ENCODE peak calls at places on chromosomes 3 and 15, in eight cellular contexts. L is stomach, D is GM12891, Q is A549, B is tibial nerve, C is HCT116, Z is spleen, K is uterus. J is an unnamed sample.

GRCh38 chr15:91268510-91268909 is 168.5 kb downstream of the SV2B start:
- DNase-seq in B (no peak), D (no peak), C (peak; percentile 44), Z (no peak), Q (peak; percentile 49), K (no peak), L (no peak), J (no peak)

GRCh38 chr3:20539666-20540460 is 353.9 kb upstream of the SGO1 start:
- DNase-seq in K (no peak), Z (no peak), Q (no peak), C (no peak), B (no peak), D (no peak), L (no peak), J (no peak)

GRCh38 chr3:114582929-114583328 is 289.1 kb downstream of the TIGIT start:
- DNase-seq in Q (no peak), K (no peak), C (no peak), L (no peak), D (no peak), Z (no peak), B (no peak), J (no peak)

GRCh38 chr3:152241142-152242067 is 27.3 kb upstream of the MBNL1 start:
- DNase-seq in Q (no peak), L (no peak), K (no peak), B (no peak), Z (no peak), D (no peak), C (no peak), J (no peak)

GRCh38 chr3:72445827-72446405 is 402.3 kb downstream of the SHQ1 start:
- DNase-seq in B (no peak), C (no peak), Q (no peak), K (no peak), D (no peak), Z (no peak), L (no peak), J (peak; percentile 3)

GRCh38 chr15:27867861-27868260 is 231.3 kb downstream of the OCA2 start:
- DNase-seq in Q (no peak), C (no peak), L (no peak), B (no peak), D (no peak), K (no peak), Z (no peak), J (no peak)

GRCh38 chr3:62723636-62724217 is 151.5 kb downstream of the CADPS start:
- DNase-seq in L (no peak), Z (no peak), B (no peak), D (no peak), C (no peak), K (no peak), Q (no peak), J (no peak)

GRCh38 chr3:185397676-185398075 is 34.7 kb downstream of the MAP3K13 start:
- DNase-seq in Q (no peak), C (no peak), L (no peak), K (no peak), Z (no peak), B (no peak), D (no peak), J (no peak)

GRCh38 chr3:173745952-173746682 is 348.6 kb downstream of the NLGN1 start:
- DNase-seq in L (no peak), C (no peak), Q (no peak), B (no peak), Z (no peak), K (no peak), D (no peak), J (peak; percentile 56)

DNA sequence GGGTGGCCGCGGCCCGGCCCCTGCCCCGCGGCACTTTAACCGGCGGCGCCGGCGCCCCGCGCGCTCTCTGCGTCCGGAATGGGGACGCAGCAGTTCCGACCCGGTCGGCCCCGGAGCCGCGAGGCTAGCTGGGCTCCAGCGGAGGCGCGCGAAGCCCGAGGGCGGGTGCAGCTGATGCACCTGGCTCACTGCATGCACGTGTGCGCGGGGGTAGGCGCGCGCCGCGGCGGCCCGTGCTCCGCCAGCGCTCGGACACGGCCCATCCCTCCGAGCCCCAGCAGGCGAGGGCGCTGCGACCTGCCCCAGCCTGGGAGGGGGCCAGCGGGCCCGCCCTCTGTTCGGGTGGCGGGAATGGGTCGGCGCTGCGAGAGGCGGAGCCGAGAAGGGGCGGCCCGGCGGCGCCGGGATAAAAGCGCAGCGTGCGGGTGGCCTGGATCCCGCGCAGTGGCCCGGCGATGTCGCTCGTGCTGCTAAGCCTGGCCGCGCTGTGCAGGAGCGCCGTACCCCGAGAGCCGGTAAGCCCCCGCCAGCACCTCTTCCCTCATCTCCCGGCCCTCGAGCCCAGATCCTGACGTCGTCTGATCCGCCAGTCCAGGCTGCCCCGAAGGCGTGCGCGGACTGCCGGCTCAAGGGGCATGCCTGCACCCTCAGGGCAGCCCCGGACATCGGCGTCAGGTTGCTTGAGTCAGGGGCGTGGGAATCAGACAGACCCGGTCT is at the start of the genes CHDH and IL17RB:
- DNase-seq in B (no peak), Q (peak; percentile 49), K (peak; percentile 51), Z (peak; percentile 81), L (peak; percentile 89), D (peak; percentile 56), C (peak; percentile 38), J (no peak)
- TF ChIP-seq POLR2A in B (no peak), Q (peak; percentile 56), K (peak; percentile 63), Z (no peak), L (peak; percentile 35), D (no peak), C (peak; percentile 37), J (no peak)

DNA sequence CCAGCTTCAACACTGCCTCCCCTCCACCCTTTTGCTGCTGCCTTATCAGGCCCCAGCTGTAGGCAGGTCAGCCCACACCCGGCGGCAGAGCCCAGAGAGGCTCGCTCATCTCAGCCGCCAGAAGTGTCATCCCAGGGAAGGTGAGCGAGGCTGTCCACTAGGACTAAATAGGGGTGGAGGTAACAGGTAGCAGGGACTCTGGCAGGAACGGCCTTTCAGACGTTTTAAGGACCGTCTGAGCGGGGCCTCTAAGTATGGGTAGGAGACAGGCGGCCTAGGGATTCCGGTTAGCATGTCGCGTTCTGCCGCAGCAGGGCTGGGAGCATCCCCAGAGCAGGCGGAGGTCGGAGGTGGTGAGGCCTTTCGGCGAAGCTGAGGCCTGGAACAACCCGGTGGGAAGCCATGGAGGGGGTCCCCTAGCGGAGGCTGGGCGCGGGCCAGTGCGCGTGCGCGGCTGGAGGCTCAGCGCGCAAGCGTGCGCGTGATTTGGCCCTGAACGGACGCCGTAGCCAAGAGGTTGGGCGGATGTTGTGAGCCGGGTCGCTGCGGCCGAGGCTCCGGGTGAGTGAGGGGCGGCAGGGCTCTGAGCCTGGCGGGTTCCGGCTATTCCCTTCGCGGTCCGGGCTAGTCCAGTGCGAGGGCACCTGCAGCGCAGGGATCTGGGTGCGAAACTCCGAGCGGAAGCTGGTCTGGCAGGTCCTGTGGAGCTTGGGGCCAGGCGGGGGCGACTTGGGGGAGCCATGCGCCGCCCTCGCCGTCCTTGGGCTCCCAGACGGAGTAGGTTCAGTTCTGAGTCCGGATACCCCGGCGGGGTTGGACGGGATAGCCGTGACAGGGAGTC is at the start of the genes MST1 and RNF123:
- DNase-seq in Z (peak; percentile 97), Q (peak; percentile 89), C (peak; percentile 81), B (peak; percentile 62), D (peak; percentile 98), K (peak; percentile 85), L (peak; percentile 90), J (peak; percentile 89)
- TF ChIP-seq POLR2A in Z (no peak), Q (peak; percentile 73), C (peak; percentile 76), B (no peak), D (peak; percentile 63), K (peak; percentile 56), L (no peak), J (no peak)

GRCh38 chr3:69738291-69738690 is 973 bp upstream of the MITF start:
- DNase-seq in Z (no peak), B (no peak), Q (no peak), K (no peak), L (no peak), C (no peak), D (no peak), J (peak; percentile 26)

GRCh38 chr3:69740103-69741021 is 1.1 kb downstream of the MITF start:
- DNase-seq in Q (no peak), Z (no peak), K (peak; percentile 62), D (no peak), L (peak; percentile 68), B (no peak), C (no peak), J (no peak)

GRCh38 chr3:69741057-69741830 is 2.0 kb downstream of the MITF start:
- DNase-seq in D (no peak), C (no peak), K (no peak), Q (no peak), Z (no peak), B (no peak), L (no peak), J (no peak)

GRCh38 chr3:69738859-69739203 is 433 bp upstream of the MITF start:
- DNase-seq in B (no peak), L (no peak), D (no peak), C (no peak), Z (no peak), K (no peak), Q (no peak), J (no peak)

GRCh38 chr3:69739204-69740102 is at the start of gene MITF:
- DNase-seq in C (peak; percentile 53), L (peak; percentile 90), D (peak; percentile 49), Z (peak; percentile 91), B (peak; percentile 87), Q (peak; percentile 89), K (peak; percentile 94), J (peak; percentile 88)
- TF ChIP-seq POLR2A in C (no peak), L (no peak), D (no peak), Z (no peak), B (peak; percentile 50), Q (peak; percentile 24), K (peak; percentile 78), J (no peak)

GRCh38 chr15:44716983-44717602 is 5.8 kb downstream of the B2M start:
- DNase-seq in Q (no peak), K (no peak), C (no peak), B (no peak), D (no peak), Z (no peak), L (no peak), J (no peak)

GRCh38 chr15:44720460-44721185 is 9.3 kb downstream of the B2M start:
- DNase-seq in Q (no peak), Z (no peak), K (no peak), L (no peak), C (no peak), D (no peak), B (no peak), J (no peak)

GRCh38 chr15:44718927-44719292 is 7.6 kb downstream of the B2M start:
- DNase-seq in Q (no peak), B (no peak), C (no peak), Z (no peak), K (no peak), D (no peak), L (no peak), J (no peak)

GRCh38 chr15:44718180-44718926 is 7.0 kb downstream of the B2M start:
- DNase-seq in Q (no peak), D (no peak), C (no peak), K (no peak), L (no peak), B (no peak), Z (no peak), J (no peak)

DNA sequence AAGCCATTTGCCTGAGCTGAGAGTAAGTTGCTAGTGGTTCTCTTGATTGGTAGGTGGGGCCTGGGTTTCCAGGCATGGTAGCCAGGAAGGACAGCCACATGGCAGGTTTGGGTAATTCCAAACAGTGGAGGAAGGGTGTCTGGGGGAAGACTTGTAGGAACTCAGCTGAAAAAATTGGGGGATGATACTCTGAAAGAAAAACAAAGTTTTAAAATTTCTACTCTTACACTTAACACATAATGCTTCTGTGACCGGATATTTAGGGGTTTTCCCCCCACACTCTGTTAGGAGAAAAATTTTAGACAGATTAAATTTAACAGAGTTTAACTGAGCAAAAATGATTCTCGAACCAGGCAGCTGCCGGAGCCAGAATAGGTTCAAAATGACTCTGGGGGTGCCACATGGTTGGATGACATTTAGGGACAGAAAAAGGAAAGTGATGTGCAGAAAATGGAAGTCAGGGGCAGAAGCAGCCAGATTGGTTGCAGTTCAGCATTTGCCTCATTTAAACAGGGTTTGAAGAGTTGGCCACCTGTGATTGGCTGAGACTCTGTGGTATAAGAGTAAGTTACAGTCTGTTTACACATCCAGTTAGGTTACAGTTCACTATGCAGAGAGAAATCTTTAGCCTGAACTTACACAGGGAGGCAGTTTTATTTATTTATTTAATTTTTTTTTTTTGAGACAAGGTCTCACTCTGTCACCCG is 8.1 kb downstream of the B2M start:
- DNase-seq in Z (no peak), B (no peak), K (no peak), C (no peak), Q (no peak), L (no peak), D (no peak), J (peak; percentile 69)
- TF ChIP-seq POLR2A in Z (peak; percentile 35), B (no peak), K (no peak), C (no peak), Q (no peak), L (no peak), D (peak; percentile 98), J (no peak)

J was measured in IMR-90.